ENCODE peak calls at places on chromosome 17, in ten cellular contexts. R is right cardiac atrium; H is heart left ventricle; V is prostate gland; K is K562; Y is BE2C; A is CD8-positive, alpha-beta T cell; S is HL-60; B is aorta; O is SJSA1. L is an unnamed sample. For H3K27me3, the result is how much of the 10 kb centered on the place peaks cover.

GRCh38 chr17:382644-383533 is 30.3 kb upstream of the RPH3AL start:
- DNase-seq in R (no peak), H (no peak), V (peak), K (no peak), Y (peak), A (no peak), S (no peak), B (peak), O (no peak), L (no peak)

GRCh38 chr17:22506861-22507260 is 814.5 kb downstream of the KCNJ18 start:
- DNase-seq in R (no peak), H (no peak), V (no peak), K (no peak), Y (no peak), A (no peak), S (no peak), B (no peak), O (peak), L (no peak)

GRCh38 chr17:63290784-63291183 is 155.3 kb downstream of the CYB561 start:
- DNase-seq in R (no peak), H (no peak), V (no peak), K (no peak), Y (no peak), A (no peak), S (no peak), B (no peak), O (no peak), L (no peak)

GRCh38 chr17:44820631-44821196 is 9.4 kb downstream of the GJC1 start:
- DNase-seq in R (no peak), H (no peak), V (no peak), K (no peak), Y (no peak), A (no peak), S (no peak), B (no peak), O (peak), L (no peak)

GRCh38 chr17:67833946-67834631 is 8.8 kb downstream of the BPTF start:
- DNase-seq in R (no peak), H (no peak), V (no peak), K (peak), Y (no peak), A (no peak), S (no peak), B (no peak), O (peak), L (no peak)

GRCh38 chr17:70454377-70454776 is 285.0 kb downstream of the KCNJ2 start:
- DNase-seq in R (no peak), H (no peak), V (no peak), K (no peak), Y (no peak), A (no peak), S (no peak), B (no peak), O (no peak), L (no peak)

GRCh38 chr17:55897301-55897700 is 146.4 kb downstream of the PCTP start:
- DNase-seq in R (peak), H (no peak), V (no peak), K (no peak), Y (no peak), A (no peak), S (no peak), B (no peak), O (no peak), L (peak)

GRCh38 chr17:69246726-69247375 is 18.2 kb upstream of the ABCA10 start:
- DNase-seq in R (no peak), H (no peak), V (no peak), K (peak), Y (no peak), A (no peak), S (no peak), B (no peak), O (no peak), L (no peak)

GRCh38 chr17:62800580-62800979 is 7.5 kb downstream of the MARCHF10 start:
- DNase-seq in R (no peak), H (no peak), V (peak), K (no peak), Y (no peak), A (no peak), S (no peak), B (no peak), O (no peak), L (no peak)

GRCh38 chr17:66691644-66692500 is 143.0 kb upstream of the CACNG5 start:
- DNase-seq in R (peak), H (no peak), V (no peak), K (no peak), Y (no peak), A (no peak), S (peak), B (no peak), O (peak), L (no peak)

GRCh38 chr17:1123397-1124237 is 56.2 kb downstream of the ABR start:
- DNase-seq in R (peak), H (no peak), V (no peak), K (no peak), Y (no peak), A (no peak), S (no peak), B (no peak), O (no peak), L (no peak)

DNA sequence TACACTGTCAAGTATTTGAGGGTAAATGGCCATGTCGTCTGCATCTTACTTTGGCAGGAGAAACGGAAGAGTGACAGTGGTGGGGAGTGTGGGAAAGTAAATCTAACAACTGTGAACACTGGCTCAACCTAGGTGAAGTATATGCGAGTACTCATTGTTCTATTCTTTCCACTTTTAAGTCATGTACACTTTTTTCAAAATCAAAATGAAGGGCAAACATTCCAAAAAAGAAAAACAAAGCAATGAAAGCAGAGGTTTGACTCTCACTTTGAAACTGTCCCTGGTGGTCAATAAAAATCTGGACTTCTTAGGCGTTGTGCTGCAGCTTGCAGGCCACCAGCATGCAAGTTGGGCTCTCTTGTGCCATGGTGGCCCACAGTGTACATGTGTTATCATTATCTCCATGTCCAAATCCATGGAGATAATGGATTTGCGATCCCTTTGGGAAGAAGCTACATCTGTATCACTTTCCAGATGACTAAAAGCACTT is 32.7 kb downstream of the STAT5B start:
- DNase-seq in R (no peak), H (no peak), V (no peak), K (no peak), Y (no peak), A (no peak), S (no peak), B (no peak), O (no peak), L (no peak)
- H3K27me3 ChIP-seq in R (under half), H (under half), V (under half), K (under half), Y (under half), A (under half), S (under half), B (under half), O (under half), L (under half)

DNA sequence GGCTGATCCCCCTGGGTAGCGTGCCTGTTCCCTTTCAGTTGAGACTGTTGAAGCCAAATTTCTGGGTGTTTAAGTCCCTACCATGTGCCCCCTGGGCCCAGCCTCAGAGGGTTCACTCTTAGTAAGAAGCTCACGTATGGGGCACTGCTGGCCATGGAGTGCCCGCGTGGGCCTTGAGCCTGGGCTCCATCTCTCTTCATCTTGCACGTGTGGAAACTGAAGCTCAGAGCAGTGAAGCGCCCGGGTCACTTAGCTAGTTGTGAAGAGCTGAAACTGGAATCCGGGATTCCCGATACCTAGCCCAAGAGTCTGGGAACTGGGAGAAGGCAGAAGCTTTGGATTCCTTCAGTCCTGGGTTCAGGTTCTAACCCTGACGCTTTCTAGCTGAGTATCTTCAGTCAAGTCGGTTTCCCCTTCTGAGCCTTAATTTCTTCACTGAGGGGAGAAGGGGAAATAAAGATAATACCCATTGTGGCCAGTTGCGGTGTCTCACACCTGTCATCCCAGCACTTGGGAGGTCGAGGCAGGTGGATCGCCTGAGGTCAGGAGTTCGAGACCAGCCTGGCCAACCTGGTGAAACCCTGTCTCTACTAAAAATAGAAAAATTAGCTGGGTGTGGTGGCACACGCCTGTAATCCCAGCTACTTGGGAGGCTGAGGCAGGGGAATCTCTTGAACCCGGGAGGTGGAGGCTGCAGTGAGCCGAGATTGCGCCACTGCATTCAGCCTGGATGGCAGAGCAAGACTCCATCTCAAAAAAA is 103.9 kb downstream of the OR1D5 start:
- DNase-seq in R (no peak), H (no peak), V (no peak), K (no peak), Y (no peak), A (no peak), S (no peak), B (peak), O (no peak), L (no peak)
- H3K27me3 ChIP-seq in R (under half), H (under half), V (under half), K (under half), Y (under half), A (under half), S (under half), B (under half), O (under half), L (under half)

GRCh38 chr17:48610282-48611211 is at the start of gene HOXB7:
- DNase-seq in R (peak), H (no peak), V (no peak), K (peak), Y (no peak), A (peak), S (no peak), B (peak), O (peak), L (no peak)

GRCh38 chr17:48608921-48609505 is 1.8 kb downstream of the HOXB7 start:
- DNase-seq in R (no peak), H (no peak), V (no peak), K (no peak), Y (no peak), A (no peak), S (no peak), B (no peak), O (no peak), L (no peak)

GRCh38 chr17:48611213-48611612 is 396 bp upstream of the HOXB7 start:
- DNase-seq in R (no peak), H (no peak), V (no peak), K (no peak), Y (no peak), A (no peak), S (no peak), B (peak), O (no peak), L (no peak)

GRCh38 chr17:48608494-48608834 is 2.4 kb downstream of the HOXB7 start:
- DNase-seq in R (no peak), H (no peak), V (no peak), K (no peak), Y (no peak), A (no peak), S (no peak), B (no peak), O (no peak), L (no peak)

GRCh38 chr17:48609754-48610281 is 999 bp downstream of the HOXB7 start:
- DNase-seq in R (no peak), H (no peak), V (no peak), K (peak), Y (no peak), A (no peak), S (no peak), B (no peak), O (no peak), L (no peak)
- H3K27me3 ChIP-seq in R (under half), H (half or more), V (half or more), K (under half), Y (half or more), A (under half), S (half or more), B (under half), O (under half), L (half or more)

GRCh38 chr17:79595956-79596355 is 14.9 kb downstream of the RBFOX3 start:
- DNase-seq in R (no peak), H (no peak), V (no peak), K (no peak), Y (no peak), A (no peak), S (no peak), B (no peak), O (no peak), L (no peak)

GRCh38 chr17:79597040-79597439 is 13.8 kb downstream of the RBFOX3 start:
- DNase-seq in R (no peak), H (no peak), V (no peak), K (no peak), Y (no peak), A (no peak), S (no peak), B (no peak), O (no peak), L (no peak)

GRCh38 chr17:79600071-79600470 is 10.8 kb downstream of the RBFOX3 start:
- DNase-seq in R (no peak), H (no peak), V (no peak), K (no peak), Y (no peak), A (no peak), S (no peak), B (no peak), O (no peak), L (no peak)

GRCh38 chr17:79595471-79595870 is 15.4 kb downstream of the RBFOX3 start:
- DNase-seq in R (no peak), H (no peak), V (no peak), K (no peak), Y (no peak), A (no peak), S (no peak), B (no peak), O (no peak), L (no peak)

DNA sequence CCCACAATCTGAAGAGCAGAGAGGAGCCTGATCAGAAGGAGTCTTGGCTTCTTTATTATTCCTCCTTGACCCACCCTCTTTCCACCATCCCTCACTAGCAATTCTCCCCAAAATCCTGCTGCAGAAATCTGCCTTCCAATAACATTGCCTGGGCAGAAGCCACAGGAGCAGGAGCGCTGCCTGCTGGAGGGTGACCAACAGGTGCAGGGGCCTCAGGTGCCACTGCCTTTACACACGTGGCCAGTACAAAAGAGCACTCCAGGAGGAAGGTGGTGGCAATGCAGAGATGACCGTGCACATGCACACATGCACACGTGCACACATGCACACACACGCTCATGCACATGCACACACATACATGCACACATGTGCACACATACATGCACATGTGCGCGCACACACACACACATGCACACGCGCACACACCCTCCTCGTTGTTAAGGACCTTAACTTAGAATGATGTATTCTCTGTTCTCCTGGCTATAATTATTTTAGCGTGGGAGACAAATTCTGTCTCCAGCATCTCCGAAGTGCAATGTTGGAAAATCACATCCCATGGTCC is 12.8 kb downstream of the RBFOX3 start:
- DNase-seq in R (no peak), H (no peak), V (no peak), K (no peak), Y (no peak), A (no peak), S (no peak), B (no peak), O (no peak), L (no peak)
- H3K27me3 ChIP-seq in R (under half), H (half or more), V (under half), K (under half), Y (half or more), A (under half), S (under half), B (under half), O (half or more), L (under half)

GRCh38 chr17:73642659-73643011 is 1.6 kb downstream of the SDK2 start:
- DNase-seq in R (no peak), H (no peak), V (no peak), K (no peak), Y (no peak), A (no peak), S (no peak), B (no peak), O (no peak), L (no peak)
- H3K27me3 ChIP-seq in R (under half), H (under half), V (under half), K (under half), Y (half or more), A (under half), S (under half), B (under half), O (half or more), L (under half)

DNA sequence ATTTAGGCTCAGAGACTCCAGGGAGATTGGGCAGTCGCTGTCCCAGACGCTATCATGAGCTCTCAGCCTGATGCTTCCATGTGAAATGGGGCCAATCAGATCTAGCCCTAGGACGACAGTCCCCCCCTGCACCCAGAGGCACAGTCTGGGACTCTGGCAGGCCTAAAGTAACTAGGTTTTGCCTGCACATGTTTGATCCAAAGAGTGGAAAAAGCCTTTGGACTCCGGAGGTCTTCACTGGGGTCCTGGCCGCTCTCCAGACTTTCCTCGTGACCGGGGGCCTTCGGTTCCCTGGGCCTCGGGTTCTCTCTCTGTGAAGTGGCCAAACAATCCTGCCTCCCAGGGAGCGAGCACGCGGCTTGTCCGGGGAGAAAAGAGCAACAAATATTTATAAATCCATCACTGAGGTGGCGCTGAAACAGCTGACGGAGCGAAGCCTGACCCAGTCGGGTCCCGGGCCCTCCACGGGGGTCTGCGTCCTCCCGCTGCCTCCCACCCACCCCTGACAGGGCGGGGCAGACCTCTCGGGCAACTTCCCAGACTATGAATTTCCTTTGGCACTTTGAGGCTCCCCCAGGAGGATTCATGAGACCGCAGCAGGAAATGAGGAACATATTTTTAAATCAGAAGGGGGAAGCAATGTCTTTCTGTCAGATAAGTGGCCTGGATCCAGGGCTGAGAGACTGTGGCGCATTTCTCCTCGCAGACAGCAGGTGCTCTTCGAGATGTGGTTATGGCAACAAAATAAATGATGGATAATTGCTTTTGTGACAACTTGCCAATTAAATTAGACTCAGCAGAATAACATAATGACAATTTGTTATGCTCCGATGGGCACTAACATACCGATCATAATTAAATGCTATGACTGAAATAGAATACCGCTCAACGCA is 38.9 kb downstream of the MRPS23 start:
- DNase-seq in R (peak), H (peak), V (peak), K (no peak), Y (peak), A (no peak), S (peak), B (peak), O (peak), L (no peak)
- H3K27me3 ChIP-seq in R (under half), H (under half), V (under half), K (under half), Y (under half), A (under half), S (under half), B (under half), O (under half), L (under half)

GRCh38 chr17:34567665-34568064 is 11.7 kb upstream of the TMEM132E start:
- DNase-seq in R (no peak), H (no peak), V (no peak), K (no peak), Y (no peak), A (no peak), S (no peak), B (no peak), O (no peak), L (no peak)

GRCh38 chr17:34568953-34569352 is 10.4 kb upstream of the TMEM132E start:
- DNase-seq in R (no peak), H (no peak), V (no peak), K (no peak), Y (no peak), A (no peak), S (no peak), B (no peak), O (no peak), L (no peak)

GRCh38 chr17:34565715-34566114 is 13.7 kb upstream of the TMEM132E start:
- DNase-seq in R (no peak), H (no peak), V (no peak), K (no peak), Y (no peak), A (no peak), S (no peak), B (no peak), O (no peak), L (no peak)

GRCh38 chr17:34566873-34567272 is 12.5 kb upstream of the TMEM132E start:
- DNase-seq in R (no peak), H (no peak), V (no peak), K (no peak), Y (no peak), A (no peak), S (no peak), B (no peak), O (no peak), L (no peak)

GRCh38 chr17:34566201-34566600 is 13.2 kb upstream of the TMEM132E start:
- DNase-seq in R (no peak), H (no peak), V (no peak), K (no peak), Y (no peak), A (no peak), S (no peak), B (no peak), O (no peak), L (no peak)
- H3K27me3 ChIP-seq in R (under half), H (under half), V (under half), K (under half), Y (under half), A (under half), S (under half), B (under half), O (under half), L (under half)

GRCh38 chr17:81085420-81085911 is 50.5 kb downstream of the BAIAP2 start:
- DNase-seq in R (no peak), H (no peak), V (no peak), K (no peak), Y (no peak), A (no peak), S (no peak), B (no peak), O (no peak), L (no peak)
- H3K27me3 ChIP-seq in R (under half), H (under half), V (under half), K (under half), Y (under half), A (under half), S (under half), B (under half), O (under half), L (under half)

GRCh38 chr17:21373034-21373433 is 3.1 kb upstream of the KCNJ12 start:
- DNase-seq in R (no peak), H (no peak), V (no peak), K (no peak), Y (no peak), A (no peak), S (no peak), B (no peak), O (no peak), L (no peak)
- H3K27me3 ChIP-seq in R (under half), H (under half), V (under half), K (under half), Y (under half), A (under half), S (under half), B (under half), O (under half), L (under half)

DNA sequence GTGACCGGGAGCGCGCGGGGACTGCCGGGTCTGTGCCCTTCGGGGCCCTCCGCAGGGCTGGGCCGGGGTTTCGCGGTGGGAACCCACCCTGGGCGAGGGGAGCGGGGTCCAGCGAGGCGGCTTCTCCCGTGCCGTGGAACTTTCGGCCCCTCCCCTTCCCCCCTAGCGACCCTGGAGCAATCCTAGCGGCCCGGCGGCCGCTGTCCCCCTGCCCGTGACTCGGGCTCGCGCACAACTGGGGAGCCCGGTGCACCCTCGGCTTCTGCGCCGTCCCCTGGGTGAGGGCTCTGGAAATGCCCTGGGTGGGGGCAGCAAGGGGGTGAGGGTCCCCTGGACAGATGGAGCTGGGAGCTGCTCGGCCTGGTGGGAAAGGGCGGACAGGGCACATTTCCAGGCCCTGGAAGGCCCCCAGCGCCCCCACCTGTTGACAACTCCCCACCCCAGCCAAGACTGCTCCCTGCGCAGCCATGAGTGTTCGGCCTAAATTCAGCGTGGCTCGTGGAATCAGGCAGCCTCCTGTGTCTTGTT is 562 bp downstream of the UTS2R start:
- DNase-seq in R (peak), H (no peak), V (no peak), K (no peak), Y (no peak), A (no peak), S (no peak), B (no peak), O (no peak), L (no peak)
- H3K27me3 ChIP-seq in R (under half), H (under half), V (under half), K (under half), Y (under half), A (under half), S (under half), B (under half), O (half or more), L (under half)

L was measured in right atrium auricular region.